ENCODE peak calls at places on chromosomes 7 and 10, in ten cellular contexts. V, T, H, Z, Y, C, B, J, F and U are unnamed samples.

GRCh38 chr10:122656308-122656705 is 43.3 kb downstream of the C10orf120 start:
- DNase-seq in V (no peak), B (no peak), Y (no peak), C (no peak), Z (no peak), T (no peak), H (no peak), J (peak), F (no peak), U (no peak)

GRCh38 chr7:30828591-30828990 is 57.4 kb downstream of the MINDY4 start:
- DNase-seq in C (no peak), F (no peak), Z (no peak), H (no peak), V (no peak), J (no peak), B (no peak), T (no peak), Y (no peak), U (no peak)

GRCh38 chr10:120422459-120422858 is 34.6 kb upstream of the PLPP4 start:
- DNase-seq in J (peak), F (no peak), T (no peak), Y (no peak), H (no peak), V (no peak), C (no peak), Z (no peak), B (no peak), U (no peak)

GRCh38 chr7:23863209-23863798 is 153.3 kb downstream of the STK31 start:
- DNase-seq in B (no peak), H (no peak), Z (no peak), C (peak), F (no peak), Y (no peak), T (no peak), V (no peak), J (peak), U (peak)

GRCh38 chr10:59279991-59280390 is 82.4 kb downstream of the FAM13C start:
- DNase-seq in T (no peak), H (no peak), V (no peak), Y (no peak), B (no peak), F (no peak), J (no peak), C (no peak), Z (no peak), U (no peak)

GRCh38 chr10:69567920-69568319 is 5.3 kb downstream of the NEUROG3 start:
- DNase-seq in T (no peak), B (peak), Y (peak), V (no peak), Z (peak), F (peak), J (peak), H (peak), C (peak), U (peak)

GRCh38 chr10:68526634-68527132 is 640 bp downstream of the SLC25A16 start:
- DNase-seq in V (no peak), J (no peak), T (no peak), H (no peak), Y (no peak), B (no peak), C (no peak), F (no peak), Z (no peak), U (no peak)

GRCh38 chr7:29988391-29989256 is 977 bp downstream of the SCRN1 start:
- DNase-seq in C (peak), J (peak), H (peak), Y (peak), F (peak), V (no peak), Z (peak), B (peak), T (no peak), U (peak)

GRCh38 chr7:2014391-2015241 is 218.1 kb downstream of the MAD1L1 start:
- DNase-seq in H (peak), T (no peak), Z (no peak), B (no peak), C (no peak), Y (no peak), F (no peak), V (no peak), J (no peak), U (no peak)

GRCh38 chr10:72010234-72010992 is 46.2 kb downstream of the CHST3 start:
- DNase-seq in F (no peak), B (no peak), T (no peak), Y (no peak), H (no peak), Z (no peak), C (no peak), V (no peak), J (peak), U (no peak)

GRCh38 chr7:19491821-19492452 is 216.9 kb downstream of the POLR1F start:
- DNase-seq in Z (no peak), T (no peak), B (no peak), F (no peak), V (no peak), Y (no peak), H (no peak), C (no peak), J (peak), U (peak)

GRCh38 chr7:129262333-129262732 is 37.5 kb downstream of the AHCYL2 start:
- DNase-seq in H (no peak), C (no peak), V (no peak), F (no peak), B (no peak), Z (no peak), J (no peak), T (no peak), Y (no peak), U (no peak)

GRCh38 chr7:132574281-132574680 is 2.0 kb downstream of the PLXNA4 start:
- DNase-seq in Y (no peak), B (no peak), J (no peak), T (no peak), V (no peak), C (no peak), Z (no peak), H (no peak), F (no peak), U (no peak)

GRCh38 chr10:91198781-91199180 is 21.7 kb upstream of the PCGF5 start:
- DNase-seq in H (no peak), J (peak), T (peak), B (no peak), C (no peak), V (no peak), Y (no peak), F (no peak), Z (no peak), U (no peak)

GRCh38 chr10:104307576-104308438 is 30.5 kb downstream of the ITPRIP start:
- DNase-seq in F (no peak), V (no peak), T (no peak), J (no peak), Z (no peak), Y (no peak), B (no peak), H (no peak), C (no peak), U (no peak)

GRCh38 chr7:82015751-82016150 is 245.9 kb upstream of the HGF start:
- DNase-seq in J (peak), C (no peak), F (no peak), Y (no peak), H (no peak), T (no peak), B (no peak), Z (no peak), V (no peak), U (no peak)

GRCh38 chr10:12412671-12413368 is 63.5 kb downstream of the CAMK1D start:
- DNase-seq in H (peak), Y (no peak), J (no peak), V (peak), Z (no peak), C (no peak), T (peak), B (no peak), F (no peak), U (no peak)

GRCh38 chr7:34143397-34143796 is 238.1 kb downstream of the BMPER start:
- DNase-seq in J (peak), C (no peak), F (no peak), Z (no peak), T (no peak), V (no peak), B (no peak), H (no peak), Y (no peak), U (no peak)

GRCh38 chr7:85001493-85002345 is 185.1 kb downstream of the SEMA3D start:
- DNase-seq in Y (no peak), H (no peak), T (no peak), V (no peak), C (no peak), J (no peak), F (no peak), Z (no peak), B (no peak), U (no peak)

GRCh38 chr7:64839910-64840309 is 45.7 kb downstream of the ZNF138 start:
- DNase-seq in Y (no peak), V (no peak), F (no peak), C (no peak), T (no peak), Z (no peak), H (no peak), J (no peak), B (no peak), U (no peak)

GRCh38 chr7:51069411-51070083 is 247.1 kb downstream of the COBL start:
- DNase-seq in H (no peak), Z (no peak), B (no peak), F (no peak), Y (no peak), V (no peak), C (no peak), J (peak), T (no peak), U (no peak)

GRCh38 chr10:28291881-28292297 is 11.0 kb downstream of the MPP7 start:
- DNase-seq in Z (no peak), F (no peak), T (no peak), V (peak), J (peak), Y (no peak), C (no peak), H (no peak), B (no peak), U (no peak)

GRCh38 chr10:17075510-17075909 is 54.1 kb downstream of the CUBN start:
- DNase-seq in T (no peak), C (no peak), V (no peak), H (no peak), B (no peak), Y (no peak), Z (no peak), J (peak), F (no peak), U (no peak)

GRCh38 chr7:155392726-155393570 is 65.0 kb upstream of the EN2 start:
- DNase-seq in V (no peak), F (no peak), C (no peak), H (peak), J (peak), T (no peak), B (no peak), Z (no peak), Y (no peak), U (no peak)

GRCh38 chr7:2936891-2937580 is 92.9 kb upstream of the GNA12 start:
- DNase-seq in V (no peak), C (no peak), J (no peak), Z (no peak), H (peak), T (no peak), B (no peak), F (no peak), Y (no peak), U (no peak)

GRCh38 chr10:80202934-80203834 is 2.2 kb downstream of the ANXA11 start:
- DNase-seq in Z (no peak), B (peak), H (peak), Y (peak), T (peak), C (peak), V (peak), F (peak), J (peak), U (peak)

GRCh38 chr7:100825215-100825671 is 2.1 kb downstream of the EPHB4 start:
- DNase-seq in H (no peak), Z (no peak), Y (no peak), V (no peak), F (no peak), J (peak), T (no peak), B (peak), C (peak), U (no peak)

GRCh38 chr10:78549536-78549935 is 515.9 kb downstream of the RPS24 start:
- DNase-seq in J (peak), C (peak), Y (no peak), H (no peak), T (no peak), V (no peak), F (no peak), Z (no peak), B (no peak), U (no peak)